ENCODE peak calls at places on chromosomes 4 and X, in six cellular contexts. N, I, E, D, K and V are unnamed samples.

GRCh38 chr4:169612869-169613859 is 781 bp upstream of the NEK1 start:
- DNase-seq in K (peak), I (peak), D (no peak), N (peak), E (peak), V (peak)

GRCh38 chrX:153640736-153641574 is 6.0 kb upstream of the DUSP9 start:
- DNase-seq in E (no peak), K (no peak), D (no peak), N (peak), I (no peak), V (no peak)

GRCh38 chr4:100838286-100838685 is 320.5 kb upstream of the EMCN start:
- DNase-seq in I (no peak), N (no peak), E (no peak), K (no peak), D (no peak), V (no peak)

GRCh38 chr4:109233585-109233984 is 68.9 kb downstream of the COL25A1 start:
- DNase-seq in D (no peak), E (no peak), K (peak), N (no peak), I (peak), V (no peak)

GRCh38 chrX:80648023-80648422 is 161.7 kb downstream of the BRWD3 start:
- DNase-seq in N (peak), I (peak), D (no peak), K (peak), E (no peak), V (no peak)

GRCh38 chr4:28287837-28288236 is 1427.2 kb downstream of the STIM2 start:
- DNase-seq in D (peak), E (peak), I (peak), K (peak), N (peak), V (peak)

GRCh38 chr4:119726505-119726904 is 97.9 kb upstream of the PDE5A start:
- DNase-seq in K (peak), E (peak), I (no peak), N (no peak), D (no peak), V (no peak)

GRCh38 chr4:152206185-152206584 is 329.7 kb downstream of the FBXW7 start:
- DNase-seq in D (no peak), I (no peak), E (no peak), K (no peak), N (peak), V (no peak)

GRCh38 chr4:179097741-179098140 is 1655.5 kb upstream of the AGA start:
- DNase-seq in E (peak), D (no peak), K (peak), I (no peak), N (peak), V (no peak)

GRCh38 chrX:135345328-135345645 is 36.0 kb downstream of the ETDC start:
- DNase-seq in E (peak), D (no peak), I (peak), K (peak), N (no peak), V (peak)

GRCh38 chrX:104972737-104973136 is 247.8 kb downstream of the TEX13A start:
- DNase-seq in K (no peak), I (no peak), E (no peak), D (no peak), N (no peak), V (peak)

GRCh38 chrX:154486052-154486395 is 391 bp downstream of the UBL4A start:
- DNase-seq in N (peak), K (peak), D (no peak), E (no peak), I (no peak), V (peak)

GRCh38 chr4:136337216-136337615 is 1195.1 kb downstream of the PCDH18 start:
- DNase-seq in N (no peak), K (no peak), D (no peak), I (no peak), E (no peak), V (no peak)

GRCh38 chr4:189124149-189124758 is 816.4 kb upstream of the FRG1 start:
- DNase-seq in I (peak), E (peak), K (peak), D (peak), N (peak), V (peak)

GRCh38 chr4:7591409-7592063 is 156.8 kb upstream of the PSAPL1 start:
- DNase-seq in I (no peak), E (no peak), K (no peak), D (no peak), N (no peak), V (no peak)

GRCh38 chr4:107818301-107818910 is 6.3 kb upstream of the SGMS2 start:
- DNase-seq in K (peak), E (peak), N (no peak), D (no peak), I (peak), V (no peak)

GRCh38 chrX:17082831-17083230 is 136.4 kb downstream of the REPS2 start:
- DNase-seq in D (no peak), N (peak), I (peak), K (peak), E (peak), V (no peak)

GRCh38 chr4:87087015-87087920 is 133.2 kb downstream of the KLHL8 start:
- DNase-seq in K (no peak), I (no peak), N (no peak), D (no peak), E (no peak), V (no peak)

GRCh38 chr4:4712800-4713528 is 146.5 kb upstream of the MSX1 start:
- DNase-seq in D (peak), I (peak), E (no peak), N (peak), K (no peak), V (no peak)

GRCh38 chrX:21733705-21734104 is 24.2 kb downstream of the SMPX start:
- DNase-seq in E (no peak), D (no peak), I (no peak), N (no peak), K (no peak), V (no peak)

GRCh38 chrX:21638311-21638710 is 19.8 kb downstream of the KLHL34 start:
- DNase-seq in N (no peak), D (no peak), I (peak), K (peak), E (peak), V (no peak)

GRCh38 chr4:76882630-76883029 is 15.3 kb downstream of the SOWAHB start:
- DNase-seq in D (no peak), E (no peak), K (no peak), N (no peak), I (no peak), V (no peak)

GRCh38 chrX:103718120-103718519 is 7.4 kb downstream of the TMEM31 start:
- DNase-seq in D (no peak), I (no peak), E (no peak), N (no peak), K (no peak), V (no peak)

GRCh38 chrX:6226053-6226645 is 2.5 kb downstream of the NLGN4X start:
- DNase-seq in N (peak), E (peak), I (no peak), K (no peak), D (no peak), V (no peak)

GRCh38 chrX:110055616-110056015 is 52.7 kb downstream of the TMEM164 start:
- DNase-seq in E (peak), N (no peak), K (no peak), D (no peak), I (peak), V (no peak)

GRCh38 chrX:12978205-12979010 is 3.5 kb downstream of the TMSB4X start:
- DNase-seq in D (no peak), I (peak), E (peak), N (peak), K (peak), V (peak)

GRCh38 chrX:1598021-1598875 is 6.8 kb downstream of the AKAP17A start:
- DNase-seq in K (no peak), N (no peak), I (no peak), E (no peak), D (no peak), V (no peak)

GRCh38 chr4:124713213-124713592 is 671 bp upstream of the ANKRD50 start:
- DNase-seq in D (no peak), N (no peak), E (peak), K (peak), I (peak), V (peak)

GRCh38 chr4:165493359-165493758 is 114.6 kb downstream of the CPE start:
- DNase-seq in N (peak), I (peak), K (peak), E (peak), D (no peak), V (peak)

GRCh38 chrX:45344597-45344996 is 143.9 kb upstream of the DIPK2B start:
- DNase-seq in E (peak), I (peak), D (peak), N (no peak), K (peak), V (peak)

GRCh38 chrX:55839480-55839879 is 121.9 kb downstream of the RRAGB start:
- DNase-seq in N (peak), D (no peak), I (no peak), K (no peak), E (no peak), V (no peak)

GRCh38 chr4:57424231-57424897 is 314.2 kb upstream of the IGFBP7 start:
- DNase-seq in K (peak), N (peak), E (peak), I (peak), D (peak), V (peak)

GRCh38 chr4:23324291-23324690 is 565.6 kb downstream of the PPARGC1A start:
- DNase-seq in K (no peak), N (peak), E (peak), I (no peak), D (no peak), V (peak)

GRCh38 chrX:40143987-40144386 is 46.2 kb upstream of the BCOR start:
- DNase-seq in E (no peak), K (no peak), I (no peak), N (no peak), D (no peak), V (no peak)
- H3K4me3 ChIP-seq in E (no peak), K (no peak), I (no peak), N (no peak), D (no peak), V (no peak)

DNA sequence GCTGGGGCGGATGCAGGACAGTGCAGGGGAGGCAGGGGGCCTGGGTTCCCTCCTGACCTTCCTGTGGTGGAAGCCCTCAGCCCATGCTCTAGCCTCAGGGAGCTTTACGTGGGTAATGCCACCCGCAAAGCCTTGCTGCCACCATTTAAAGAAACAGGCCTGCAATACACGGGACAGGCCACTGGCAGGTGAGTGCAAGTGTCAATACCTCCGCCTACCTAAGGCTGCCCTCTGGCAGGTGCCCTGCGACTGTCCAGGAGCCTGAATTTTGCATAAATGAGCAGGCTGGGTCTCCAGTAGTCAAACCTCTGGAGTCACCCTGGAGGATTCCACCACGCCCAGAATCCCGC is 5.9 kb downstream of the CRMP1 start:
- DNase-seq in K (peak), D (no peak), I (no peak), N (no peak), E (no peak), V (no peak)
- H3K4me3 ChIP-seq in K (no peak), D (no peak), I (no peak), N (peak), E (no peak), V (no peak)

GRCh38 chrX:46572295-46572936 is 1.1 kb upstream of the CHST7 start:
- DNase-seq in K (peak), N (no peak), D (no peak), E (no peak), I (no peak), V (no peak)
- H3K4me3 ChIP-seq in K (no peak), N (no peak), D (no peak), E (no peak), I (no peak), V (no peak)

GRCh38 chrX:41009816-41010187 is 75.4 kb upstream of the USP9X start:
- DNase-seq in I (no peak), N (no peak), D (no peak), E (no peak), K (no peak), V (no peak)
- H3K4me3 ChIP-seq in I (peak), N (no peak), D (no peak), E (no peak), K (peak), V (no peak)

DNA sequence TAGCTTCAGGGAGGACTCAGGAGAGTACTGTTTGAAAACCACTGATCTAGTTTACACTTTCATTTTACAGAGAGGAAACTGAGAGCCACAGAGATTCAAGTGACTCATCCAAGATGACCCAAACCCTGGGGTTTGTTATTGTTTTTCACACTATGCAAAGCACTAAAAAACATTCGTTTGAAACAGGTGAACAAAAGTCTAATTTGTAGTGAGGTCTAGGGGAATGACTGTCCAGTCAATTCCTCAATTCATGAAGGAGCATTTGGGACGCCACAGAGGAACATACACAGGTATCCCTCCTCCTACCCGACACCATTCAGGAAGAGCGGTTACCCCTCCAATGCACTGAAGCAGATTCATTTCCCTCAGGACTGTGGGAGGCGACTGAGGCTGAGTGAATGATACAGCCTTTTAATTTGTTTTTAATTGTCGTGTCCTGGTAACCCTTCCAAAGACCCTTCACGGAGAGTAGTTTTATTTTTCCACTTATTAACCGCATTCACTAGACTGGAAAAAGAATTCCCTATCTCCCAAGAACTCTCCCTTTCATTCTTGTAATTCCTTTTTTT is 30.3 kb downstream of the TLR10 start:
- DNase-seq in N (peak), I (peak), D (no peak), K (peak), E (peak), V (no peak)
- H3K4me3 ChIP-seq in N (no peak), I (no peak), D (no peak), K (peak), E (no peak), V (no peak)

GRCh38 chr4:31146366-31146765 is 426.2 kb downstream of the PCDH7 start:
- DNase-seq in N (no peak), K (no peak), D (no peak), E (peak), I (no peak), V (no peak)

GRCh38 chr4:31139767-31140166 is 419.6 kb downstream of the PCDH7 start:
- DNase-seq in D (no peak), N (no peak), E (no peak), K (no peak), I (no peak), V (no peak)

DNA sequence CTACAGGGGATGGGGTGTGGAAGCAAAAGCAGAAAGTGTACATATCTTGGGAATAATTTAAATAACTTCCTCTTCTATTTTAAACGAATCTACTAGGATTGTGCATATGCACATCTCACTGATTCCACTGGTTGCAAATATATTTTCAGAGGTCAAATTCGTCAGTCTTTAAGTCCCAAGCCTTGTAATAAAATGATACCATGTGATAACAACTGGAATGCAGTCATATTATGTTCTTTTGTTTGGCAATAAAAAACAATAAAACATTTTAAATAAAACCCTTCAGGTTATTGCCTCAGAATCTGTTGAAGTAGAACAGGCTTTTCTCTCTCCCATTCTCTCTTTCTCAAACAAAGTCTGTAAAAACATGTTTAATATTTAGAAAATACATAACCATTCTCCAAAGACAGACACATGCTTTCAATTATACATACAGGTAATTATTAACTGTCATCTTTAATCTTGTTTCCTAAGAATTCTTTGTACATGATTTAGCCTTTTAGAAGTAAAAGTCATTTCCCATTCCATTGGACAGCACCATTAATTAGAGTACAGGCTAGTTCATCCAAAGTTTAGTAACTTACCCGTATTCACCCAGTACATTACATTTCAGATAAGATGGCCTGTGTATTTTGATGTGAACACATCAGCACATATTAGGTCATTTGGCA is 421.1 kb downstream of the PCDH7 start:
- DNase-seq in E (peak), I (no peak), D (no peak), N (no peak), K (no peak), V (no peak)
- H3K4me3 ChIP-seq in E (no peak), I (no peak), D (no peak), N (no peak), K (no peak), V (no peak)

GRCh38 chr4:54658321-54659093 is 750 bp downstream of the KIT start:
- DNase-seq in E (peak), N (peak), I (peak), K (peak), D (no peak), V (peak)

GRCh38 chr4:54657556-54658313 is at the start of gene KIT:
- DNase-seq in N (peak), K (peak), D (no peak), E (peak), I (no peak), V (peak)

GRCh38 chr4:54654753-54655152 is 3.0 kb upstream of the KIT start:
- DNase-seq in E (no peak), D (no peak), K (no peak), N (no peak), I (no peak), V (no peak)

GRCh38 chr4:54659213-54660144 is 1.7 kb downstream of the KIT start:
- DNase-seq in D (no peak), K (no peak), E (peak), N (peak), I (peak), V (no peak)

GRCh38 chr4:54657194-54657555 is 582 bp upstream of the KIT start:
- DNase-seq in E (no peak), K (no peak), D (no peak), I (no peak), N (peak), V (no peak)
- H3K4me3 ChIP-seq in E (no peak), K (peak), D (peak), I (no peak), N (peak), V (no peak)

DNA sequence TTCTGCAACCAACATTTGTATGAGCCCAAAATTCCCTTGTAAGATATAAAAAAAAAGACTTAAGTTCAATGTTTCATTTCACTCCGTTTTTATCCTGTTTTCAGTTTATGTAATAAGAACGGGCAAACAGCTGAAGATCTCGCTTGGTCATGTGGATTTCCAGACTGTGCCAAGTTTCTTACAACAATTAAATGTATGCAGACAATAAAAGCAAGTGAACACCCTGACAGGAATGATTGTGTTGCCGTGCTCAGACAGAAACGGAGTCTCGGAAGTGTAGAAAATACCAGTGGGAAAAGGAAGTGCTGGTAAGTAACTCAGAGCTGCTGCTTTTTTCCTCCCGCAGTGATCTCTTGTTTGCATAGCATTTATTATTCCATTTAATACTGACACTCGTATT is 2.8 kb downstream of the ANKRD37 start:
- DNase-seq in K (no peak), I (no peak), D (no peak), E (no peak), N (no peak), V (no peak)
- H3K4me3 ChIP-seq in K (no peak), I (no peak), D (no peak), E (no peak), N (no peak), V (no peak)

GRCh38 chr4:25161599-25161960 is 1.3 kb upstream of the SEPSECS start:
- DNase-seq in E (peak), D (no peak), I (no peak), N (peak), K (peak), V (no peak)
- H3K4me3 ChIP-seq in E (no peak), D (peak), I (peak), N (no peak), K (peak), V (peak)